ENCODE peak calls at places on chromosomes 4 and X, in four cellular contexts. V is stimulated activated CD8-positive, alpha-beta memory T cell treated with anti-CD3 and anti-CD28 coated beads, Interleukin-12 subunit alpha, Interleukin-12 subunit beta, amount 100 ng/mL, for 1 hour; E is GM10248; H is CD4-positive, CD25-positive, alpha-beta regulatory T cell. P is an unnamed sample.
A peak's percentile ranks its signal among the peaks of the same experiment; 100 is the strongest.

GRCh38 chr4:1766336-1767057 is 26.6 kb upstream of the FGFR3 start:
- DNase-seq in H (no peak), V (no peak), E (no peak), P (no peak)

GRCh38 chr4:6568689-6569332 is 6.2 kb upstream of the MAN2B2 start:
- DNase-seq in H (no peak), E (no peak), V (no peak), P (no peak)

GRCh38 chr4:88788424-88788823 is 90.8 kb upstream of the NAP1L5 start:
- DNase-seq in E (no peak), H (no peak), V (no peak), P (no peak)

GRCh38 chr4:26779224-26779623 is 81.4 kb upstream of the STIM2 start:
- DNase-seq in V (no peak), E (no peak), H (no peak), P (no peak)

GRCh38 chr4:140373328-140374129 is at the start of gene SCOC:
- DNase-seq in E (peak; percentile 97), H (peak; percentile 97), V (peak; percentile 95), P (peak; percentile 99)

GRCh38 chrX:2829066-2829430 is 318 bp downstream of the GYG2 start:
- DNase-seq in E (no peak), H (no peak), V (no peak), P (no peak)

GRCh38 chr4:88799900-88800299 is 102.3 kb upstream of the NAP1L5 start:
- DNase-seq in V (no peak), H (no peak), E (no peak), P (no peak)

GRCh38 chr4:97073194-97073593 is 1070.1 kb downstream of the STPG2 start:
- DNase-seq in H (no peak), E (no peak), V (no peak), P (no peak)

GRCh38 chr4:182447938-182448280 is 204.7 kb downstream of the TENM3 start:
- DNase-seq in V (no peak), E (no peak), H (no peak), P (no peak)

GRCh38 chr4:38980903-38981676 is 51.1 kb downstream of the TMEM156 start:
- DNase-seq in E (peak; percentile 18), V (no peak), H (no peak), P (no peak)

GRCh38 chr4:141702472-141703182 is 66.2 kb downstream of the IL15 start:
- DNase-seq in V (no peak), H (no peak), E (no peak), P (no peak)

GRCh38 chrX:150693782-150694574 is 782 bp downstream of the MTMR1 start:
- DNase-seq in E (peak; percentile 87), V (no peak), H (peak; percentile 67), P (no peak)

GRCh38 chrX:20374866-20375530 is 108.3 kb upstream of the RPS6KA3 start:
- DNase-seq in E (no peak), H (no peak), V (no peak), P (no peak)

GRCh38 chr4:75598390-75598789 is 31.9 kb downstream of the CDKL2 start:
- DNase-seq in H (no peak), V (no peak), E (no peak), P (no peak)

GRCh38 chr4:80956421-80956820 is 74.1 kb upstream of the BMP3 start:
- DNase-seq in V (no peak), H (no peak), E (no peak), P (no peak)

GRCh38 chrX:139204903-139205667 is 325.5 kb upstream of the F9 start:
- DNase-seq in H (no peak), E (peak; percentile 6), V (no peak), P (no peak)

GRCh38 chr4:153222162-153222789 is 18.0 kb downstream of the TRIM2 start:
- DNase-seq in V (no peak), E (peak; percentile 33), H (peak; percentile 2), P (peak; percentile 19)

GRCh38 chr4:117203231-117203630 is 117.9 kb upstream of the TRAM1L1 start:
- DNase-seq in H (no peak), V (no peak), E (no peak), P (no peak)

GRCh38 chr4:152500798-152501434 is 35.0 kb downstream of the FBXW7 start:
- DNase-seq in E (peak; percentile 46), H (peak; percentile 51), V (peak; percentile 54), P (peak; percentile 33)

GRCh38 chrX:7163146-7163677 is 15.3 kb upstream of the PUDP start:
- DNase-seq in H (no peak), V (no peak), E (no peak), P (no peak)

GRCh38 chr4:166174717-166175510 is 301.9 kb downstream of the TLL1 start:
- DNase-seq in H (no peak), E (no peak), V (no peak), P (no peak)

GRCh38 chrX:123625952-123626351 is 106.9 kb downstream of the THOC2 start:
- DNase-seq in V (no peak), H (no peak), E (no peak), P (no peak)

GRCh38 chrX:47420967-47421366 is 50.6 kb downstream of the ZNF157 start:
- DNase-seq in E (no peak), V (no peak), H (no peak), P (no peak)

GRCh38 chrX:40260123-40260751 is 162.5 kb upstream of the BCOR start:
- DNase-seq in V (no peak), H (no peak), E (no peak), P (no peak)

GRCh38 chr4:99024481-99025275 is 29.2 kb downstream of the METAP1 start:
- DNase-seq in H (no peak), V (no peak), E (no peak), P (no peak)

GRCh38 chrX:39983715-39984114 is 114.0 kb downstream of the BCOR start:
- DNase-seq in E (no peak), H (no peak), V (no peak), P (no peak)

GRCh38 chr4:56512166-56512565 is 6.6 kb downstream of the ARL9 start:
- DNase-seq in H (no peak), E (no peak), V (no peak), P (no peak)

GRCh38 chrX:42237956-42238355 is 314.6 kb upstream of the CASK start:
- DNase-seq in V (no peak), E (no peak), H (no peak), P (no peak)

GRCh38 chrX:68754406-68754805 is 74.4 kb upstream of the EFNB1 start:
- DNase-seq in H (no peak), V (no peak), E (no peak), P (no peak)

GRCh38 chrX:94937491-94937890 is 1263.5 kb downstream of the FAM133A start:
- DNase-seq in H (no peak), V (no peak), E (no peak), P (no peak)

GRCh38 chr4:38034986-38035882 is 75.0 kb downstream of the PTTG2 start:
- DNase-seq in V (peak; percentile 4), H (peak; percentile 18), E (peak; percentile 70), P (no peak)

GRCh38 chr4:188127157-188127874 is 11.9 kb upstream of the TRIML1 start:
- DNase-seq in E (no peak), V (no peak), H (no peak), P (no peak)

GRCh38 chr4:118834960-118835895 is 698 bp downstream of the SEC24D start:
- DNase-seq in E (peak; percentile 56), H (peak; percentile 29), V (peak; percentile 19), P (peak; percentile 37)

GRCh38 chr4:181911420-181911819 is 331.8 kb upstream of the TENM3 start:
- DNase-seq in V (no peak), E (no peak), H (no peak), P (no peak)

GRCh38 chr4:168560184-168560834 is 63.5 kb downstream of the PALLD start:
- DNase-seq in H (no peak), V (no peak), E (no peak), P (no peak)

GRCh38 chr4:828641-829271 is 2.8 kb upstream of the CPLX1 start:
- DNase-seq in E (no peak), V (no peak), H (no peak), P (no peak)

GRCh38 chr4:88006956-88007303 is 505 bp upstream of the PKD2 start:
- DNase-seq in H (no peak), V (no peak), E (peak; percentile 18), P (no peak)

GRCh38 chr4:124953059-124953850 is 240.7 kb upstream of the ANKRD50 start:
- DNase-seq in H (no peak), V (no peak), E (no peak), P (no peak)

GRCh38 chr4:120990246-120990645 is 67.7 kb upstream of the PRDM5 start:
- DNase-seq in E (no peak), H (no peak), V (no peak), P (no peak)

GRCh38 chr4:147518086-147518485 is 37.2 kb downstream of the EDNRA start:
- DNase-seq in V (no peak), H (no peak), E (no peak), P (no peak)

P was measured in thoracic aorta.